ENCODE peak calls at places on chromosomes 6 and 20, in four cellular contexts. B is K562, L is HepG2, J is H1. T is an unnamed sample.

GRCh38 chr6:26497610-26498009 is 2.5 kb upstream of the BTN1A1 start:
- DNase-seq in B (no peak), J (no peak), L (no peak), T (no peak)

GRCh38 chr6:82862543-82862942 is 203.1 kb downstream of the UBE3D start:
- DNase-seq in L (no peak), J (no peak), B (no peak), T (no peak)

GRCh38 chr6:106804238-106805016 is 170.1 kb downstream of the CD24 start:
- DNase-seq in B (no peak), J (no peak), L (no peak), T (no peak)

GRCh38 chr20:36859700-36860330 is 16.1 kb upstream of the TLDC2 start:
- DNase-seq in J (no peak), L (no peak), B (no peak), T (no peak)

GRCh38 chr20:58651823-58652605 is 931 bp downstream of the STX16 start:
- DNase-seq in J (peak), L (peak), B (peak), T (peak)

GRCh38 chr20:54051019-54051418 is 19.4 kb downstream of the BCAS1 start:
- DNase-seq in L (no peak), B (no peak), J (no peak), T (no peak)

GRCh38 chr6:89834884-89835792 is 5.5 kb downstream of the CASP8AP2 start:
- DNase-seq in L (no peak), B (no peak), J (no peak), T (no peak)

GRCh38 chr20:59925894-59926293 is 7.5 kb downstream of the SYCP2 start:
- DNase-seq in J (no peak), L (no peak), B (no peak), T (no peak)

GRCh38 chr6:1701668-1702353 is 92.1 kb downstream of the FOXC1 start:
- DNase-seq in J (no peak), B (no peak), L (no peak), T (no peak)

GRCh38 chr6:401994-402640 is 10.6 kb downstream of the IRF4 start:
- DNase-seq in L (no peak), J (no peak), B (no peak), T (no peak)

GRCh38 chr6:11744753-11745152 is 33.9 kb downstream of the ADTRP start:
- DNase-seq in L (no peak), B (no peak), J (no peak), T (no peak)

GRCh38 chr6:22448311-22448711 is 121.1 kb upstream of the HDGFL1 start:
- DNase-seq in L (no peak), J (no peak), B (no peak), T (peak)

GRCh38 chr20:51488331-51488730 is 54.2 kb downstream of the NFATC2 start:
- DNase-seq in J (no peak), B (no peak), L (no peak), T (no peak)

GRCh38 chr6:154308986-154309385 is 47.6 kb downstream of the IPCEF1 start:
- DNase-seq in J (no peak), B (no peak), L (no peak), T (no peak)

GRCh38 chr20:59073582-59073981 is 31.0 kb upstream of the PRELID3B start:
- DNase-seq in B (no peak), L (no peak), J (no peak), T (no peak)

GRCh38 chr20:52054123-52054522 is 137.5 kb downstream of the ZFP64 start:
- DNase-seq in L (no peak), B (no peak), J (no peak), T (no peak)

GRCh38 chr6:82712826-82713225 is 349.2 kb downstream of the TPBG start:
- DNase-seq in J (no peak), B (peak), L (no peak), T (no peak)

GRCh38 chr20:52892023-52892422 is 80.1 kb upstream of the TSHZ2 start:
- DNase-seq in L (no peak), J (no peak), B (no peak), T (no peak)

GRCh38 chr6:18601515-18602035 is 214.4 kb downstream of the RNF144B start:
- DNase-seq in B (no peak), J (no peak), L (no peak), T (no peak)

GRCh38 chr6:24274441-24275083 is 83.3 kb downstream of the DCDC2 start:
- DNase-seq in L (no peak), J (no peak), B (peak), T (peak)

GRCh38 chr6:17871836-17872235 is 115.6 kb downstream of the KIF13A start:
- DNase-seq in B (no peak), J (no peak), L (no peak), T (no peak)

GRCh38 chr20:1856419-1856818 is 38.8 kb upstream of the SIRPA start:
- DNase-seq in B (no peak), J (no peak), L (no peak), T (no peak)

GRCh38 chr6:64908104-64908503 is 798.9 kb downstream of the EYS start:
- DNase-seq in J (no peak), L (no peak), B (no peak), T (no peak)

GRCh38 chr20:8394308-8394945 is 262.4 kb downstream of the PLCB1 start:
- DNase-seq in L (no peak), B (no peak), J (no peak), T (no peak)

GRCh38 chr6:5085638-5086293 is 625 bp downstream of the PPP1R3G start:
- DNase-seq in L (no peak), J (peak), B (no peak), T (peak)

GRCh38 chr6:80548496-80548895 is 442.0 kb downstream of the BCKDHB start:
- DNase-seq in L (no peak), B (no peak), J (no peak), T (no peak)

GRCh38 chr6:136510782-136511181 is 39.4 kb downstream of the MAP7 start:
- DNase-seq in B (no peak), L (no peak), J (peak), T (no peak)

GRCh38 chr6:9095671-9096260 is 660.4 kb upstream of the SLC35B3 start:
- DNase-seq in L (no peak), B (no peak), J (no peak), T (no peak)

GRCh38 chr6:108689279-108690161 is 128.8 kb downstream of the FOXO3 start:
- DNase-seq in L (no peak), J (no peak), B (peak), T (no peak)

GRCh38 chr6:42963855-42964605 is 3.5 kb downstream of the GNMT start:
- DNase-seq in L (peak), B (peak), J (peak), T (peak)

GRCh38 chr20:56614196-56614595 is 14.9 kb upstream of the TFAP2C start:
- DNase-seq in J (no peak), L (no peak), B (no peak), T (no peak)

GRCh38 chr6:141492885-141493284 is 639.8 kb upstream of the GJE1 start:
- DNase-seq in J (no peak), B (no peak), L (no peak), T (no peak)

GRCh38 chr20:63116412-63117106 is 99.4 kb downstream of the YTHDF1 start:
- DNase-seq in B (peak), L (no peak), J (peak), T (no peak)

GRCh38 chr20:61683721-61684120 is 382.0 kb downstream of the TAF4 start:
- DNase-seq in B (no peak), J (no peak), L (no peak), T (no peak)

GRCh38 chr20:40230486-40230885 is 458.6 kb downstream of the MAFB start:
- DNase-seq in L (no peak), J (no peak), B (no peak), T (no peak)

GRCh38 chr6:85463621-85464259 is 13.9 kb downstream of the NT5E start:
- DNase-seq in B (no peak), J (no peak), L (no peak), T (no peak)

GRCh38 chr20:59013959-59014608 is 5.1 kb upstream of the TUBB1 start:
- DNase-seq in J (peak), L (no peak), B (no peak), T (no peak)

DNA sequence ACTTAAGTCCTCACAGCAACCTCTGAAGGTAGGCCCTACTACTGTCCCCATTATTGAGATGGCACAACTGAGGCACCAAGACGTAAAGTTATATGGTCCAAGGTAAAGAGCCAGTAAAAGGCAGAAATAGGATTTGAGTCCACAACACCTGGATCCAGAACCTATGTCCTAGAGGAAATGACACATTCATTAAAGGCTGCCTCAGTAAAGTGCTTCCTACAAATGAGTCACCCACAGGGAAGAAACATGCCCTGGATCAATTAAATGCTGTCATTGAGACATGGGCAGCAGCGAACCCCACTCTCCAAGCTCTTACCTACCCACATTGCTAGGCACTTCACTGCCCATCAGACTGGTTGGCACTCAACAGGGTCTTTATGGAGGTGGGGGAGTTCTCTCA is 600.9 kb downstream of the PTPRT start:
- DNase-seq in J (no peak), B (no peak), L (no peak), T (no peak)
- TF ChIP-seq MAFK in J (no peak), B (no peak), L (no peak), T (no peak)

GRCh38 chr6:144351338-144351737 is 66.2 kb downstream of the UTRN start:
- DNase-seq in B (no peak), L (no peak), J (no peak), T (no peak)

GRCh38 chr6:144349690-144350132 is 64.6 kb downstream of the UTRN start:
- DNase-seq in L (peak), J (no peak), B (no peak), T (no peak)

GRCh38 chr6:144350176-144350575 is 65.0 kb downstream of the UTRN start:
- DNase-seq in J (no peak), L (no peak), B (no peak), T (no peak)

GRCh38 chr6:144352310-144352709 is 67.2 kb downstream of the UTRN start:
- DNase-seq in B (no peak), J (no peak), L (no peak), T (no peak)

GRCh38 chr6:144351741-144352140 is 66.6 kb downstream of the UTRN start:
- DNase-seq in L (no peak), B (no peak), J (no peak), T (no peak)
- TF ChIP-seq POLR2A in L (no peak), B (no peak), J (no peak), T (no peak)

DNA sequence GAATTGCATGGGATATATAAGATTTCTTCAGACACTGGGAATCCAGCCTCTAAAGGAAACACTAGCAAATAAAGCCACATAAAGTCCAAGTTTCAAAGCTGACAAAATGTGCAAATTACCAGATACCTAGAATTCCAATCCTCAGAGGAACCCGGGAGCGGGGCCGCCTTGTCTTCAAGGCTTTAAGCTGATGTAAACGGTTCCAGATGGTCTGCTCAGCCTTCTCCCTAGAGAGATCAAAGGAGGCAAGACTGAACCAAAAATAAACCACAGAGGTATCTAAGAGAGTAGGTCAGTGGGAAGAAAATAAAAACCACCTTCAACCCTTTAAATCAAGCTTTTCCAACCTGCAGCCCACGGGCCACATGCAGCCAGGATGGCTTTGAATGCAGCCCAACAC is 9.3 kb downstream of the CDK5RAP1 start:
- DNase-seq in L (no peak), B (no peak), J (no peak), T (no peak)
- TF ChIP-seq MAX in L (no peak), B (no peak), J (no peak), T (no peak)

GRCh38 chr6:169738204-169738971 is 13.0 kb downstream of the DYNLT2 start:
- DNase-seq in L (no peak), J (no peak), B (no peak), T (no peak)
- TF ChIP-seq MAFK in L (no peak), J (no peak), B (no peak), T (no peak)

GRCh38 chr20:38355161-38356012 is 9.1 kb downstream of the LBP start:
- DNase-seq in J (no peak), B (no peak), L (no peak), T (no peak)
- TF ChIP-seq POLR2A in J (no peak), B (no peak), L (no peak), T (no peak)

DNA sequence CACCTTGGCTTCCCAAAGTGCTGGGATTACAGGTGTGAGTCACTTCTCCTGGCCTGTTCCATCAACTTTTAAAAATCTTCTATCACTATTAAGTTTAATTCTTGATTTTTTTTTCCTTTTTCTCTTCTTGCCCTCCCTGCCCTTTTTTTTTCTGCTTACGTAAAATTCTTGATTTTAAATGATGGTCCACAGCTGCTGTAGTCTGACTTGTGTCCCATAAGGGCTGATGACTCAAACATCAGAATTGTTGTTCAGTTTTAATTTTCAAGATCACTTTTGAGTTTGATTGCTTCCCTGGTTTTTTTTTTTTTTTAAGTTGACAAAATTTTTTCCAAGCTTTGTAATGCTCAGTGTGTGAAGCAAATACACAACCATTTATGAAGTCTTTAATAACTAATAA is 61.9 kb downstream of the CBFA2T2 start:
- DNase-seq in J (no peak), L (no peak), B (no peak), T (no peak)
- TF ChIP-seq MAX in J (no peak), L (no peak), B (no peak), T (no peak)

GRCh38 chr6:111517965-111518364 is 34.9 kb upstream of the REV3L start:
- DNase-seq in B (no peak), L (no peak), J (no peak), T (no peak)
- TF ChIP-seq MAFK in B (peak), L (no peak), J (peak), T (no peak)

GRCh38 chr6:147741419-147741818 is 232.9 kb downstream of the SAMD5 start:
- DNase-seq in L (no peak), B (no peak), J (no peak), T (no peak)
- TF ChIP-seq POLR2A in L (no peak), B (no peak), J (no peak), T (no peak)

GRCh38 chr20:43667341-43668132 is 623 bp downstream of the MYBL2 start:
- DNase-seq in J (peak), B (peak), L (no peak), T (peak)
- TF ChIP-seq MAX in J (no peak), B (no peak), L (no peak), T (no peak)

DNA sequence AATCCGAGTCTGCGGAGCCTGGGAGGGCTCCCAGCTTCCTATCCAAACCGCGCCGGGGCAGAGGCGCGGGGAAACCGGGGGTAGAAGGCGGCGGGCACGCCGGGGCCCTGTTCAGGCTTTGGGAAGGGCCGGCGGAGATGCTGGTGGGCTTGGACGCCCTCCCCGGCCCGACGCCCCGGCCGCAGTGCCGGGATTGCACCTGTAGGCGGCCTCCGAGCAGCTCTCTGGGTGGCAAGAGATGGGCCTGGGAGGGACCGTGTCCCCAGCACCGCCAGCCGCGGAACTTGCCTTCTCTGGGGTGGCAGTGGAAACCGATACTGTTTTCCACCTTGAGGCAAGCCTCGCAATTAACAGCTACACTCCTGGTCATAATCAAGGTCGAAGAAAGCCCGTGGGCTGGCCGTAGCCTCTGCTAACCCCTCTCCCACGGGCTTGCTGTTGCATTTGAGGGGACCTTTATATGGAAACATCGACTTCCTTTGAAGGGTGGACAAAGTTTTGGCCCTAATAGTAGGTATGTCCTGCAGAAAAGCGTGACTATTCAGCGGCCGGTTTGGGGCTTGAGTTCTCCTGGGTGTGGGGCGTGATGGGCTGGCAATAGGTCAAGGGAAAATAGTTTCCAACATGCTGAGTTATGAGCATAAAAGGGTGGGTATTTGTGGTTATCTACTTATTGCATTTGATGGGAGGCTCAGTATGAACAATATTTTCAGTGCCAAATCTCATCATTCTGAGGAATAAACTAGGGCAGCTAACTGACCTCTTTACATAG is 1.1 kb upstream of the JAG1 start:
- DNase-seq in L (peak), B (peak), J (peak), T (peak)
- TF ChIP-seq MAFK in L (no peak), B (no peak), J (no peak), T (no peak)

T was measured in A549.